ENCODE peak calls at places on chromosomes 16 and 17, in four cellular contexts. T, M, J and K are unnamed samples.

GRCh38 chr16:83310816-83311215 is 497.0 kb upstream of the HSBP1 start:
- DNase-seq in T (no peak), M (no peak), J (no peak), K (no peak)

GRCh38 chr16:71380831-71381230 is 22.3 kb downstream of the CALB2 start:
- DNase-seq in T (no peak), M (no peak), J (no peak), K (no peak)

GRCh38 chr16:50611332-50611934 is 63.2 kb downstream of the NKD1 start:
- DNase-seq in T (peak; percentile 40), M (no peak), J (no peak), K (peak; percentile 19)

GRCh38 chr16:80454802-80455201 is 86.0 kb upstream of the DYNLRB2 start:
- DNase-seq in T (no peak), M (no peak), J (no peak), K (no peak)

GRCh38 chr17:81391964-81392908 is 3.0 kb upstream of the BAHCC1 start:
- DNase-seq in T (no peak), M (no peak), J (peak; percentile 53), K (no peak)

GRCh38 chr17:48723555-48724239 is 712 bp downstream of the PRAC2 start:
- DNase-seq in T (no peak), M (no peak), J (peak; percentile 76), K (no peak)

GRCh38 chr17:47949197-47949759 is 7.9 kb downstream of the PNPO start:
- DNase-seq in T (peak; percentile 80), M (peak; percentile 85), J (peak; percentile 99), K (peak; percentile 82)

GRCh38 chr17:70713694-70714093 is 544.4 kb downstream of the KCNJ2 start:
- DNase-seq in T (no peak), M (no peak), J (no peak), K (no peak)

GRCh38 chr16:57697896-57698537 is 3.4 kb downstream of the DRC7 start:
- DNase-seq in T (no peak), M (no peak), J (no peak), K (no peak)

GRCh38 chr16:31071861-31072260 is 2.2 kb downstream of the ZNF668 start:
- DNase-seq in T (no peak), M (no peak), J (no peak), K (no peak)

GRCh38 chr16:50152386-50152806 is 710 bp upstream of the TENT4B start:
- DNase-seq in T (no peak), M (peak; percentile 56), J (peak; percentile 71), K (no peak)

GRCh38 chr17:9644910-9645751 is at the start of gene USP43:
- DNase-seq in T (peak; percentile 6), M (peak; percentile 72), J (peak; percentile 83), K (peak; percentile 57)

GRCh38 chr17:40515011-40515410 is 13.6 kb upstream of the TNS4 start:
- DNase-seq in T (no peak), M (no peak), J (no peak), K (no peak)
- TF ChIP-seq PHF8 in T (no peak), M (no peak), J (no peak), K (no peak)

GRCh38 chr17:69323806-69324205 is 3.1 kb downstream of the ABCA5 start:
- DNase-seq in T (no peak), M (no peak), J (no peak), K (no peak)
- TF ChIP-seq PHF8 in T (no peak), M (no peak), J (no peak), K (no peak)

GRCh38 chr17:62628845-62629555 is 1.5 kb downstream of the MRC2 start:
- DNase-seq in T (no peak), M (no peak), J (peak; percentile 62), K (peak; percentile 10)
- TF ChIP-seq PHF8 in T (no peak), M (no peak), J (no peak), K (no peak)

DNA sequence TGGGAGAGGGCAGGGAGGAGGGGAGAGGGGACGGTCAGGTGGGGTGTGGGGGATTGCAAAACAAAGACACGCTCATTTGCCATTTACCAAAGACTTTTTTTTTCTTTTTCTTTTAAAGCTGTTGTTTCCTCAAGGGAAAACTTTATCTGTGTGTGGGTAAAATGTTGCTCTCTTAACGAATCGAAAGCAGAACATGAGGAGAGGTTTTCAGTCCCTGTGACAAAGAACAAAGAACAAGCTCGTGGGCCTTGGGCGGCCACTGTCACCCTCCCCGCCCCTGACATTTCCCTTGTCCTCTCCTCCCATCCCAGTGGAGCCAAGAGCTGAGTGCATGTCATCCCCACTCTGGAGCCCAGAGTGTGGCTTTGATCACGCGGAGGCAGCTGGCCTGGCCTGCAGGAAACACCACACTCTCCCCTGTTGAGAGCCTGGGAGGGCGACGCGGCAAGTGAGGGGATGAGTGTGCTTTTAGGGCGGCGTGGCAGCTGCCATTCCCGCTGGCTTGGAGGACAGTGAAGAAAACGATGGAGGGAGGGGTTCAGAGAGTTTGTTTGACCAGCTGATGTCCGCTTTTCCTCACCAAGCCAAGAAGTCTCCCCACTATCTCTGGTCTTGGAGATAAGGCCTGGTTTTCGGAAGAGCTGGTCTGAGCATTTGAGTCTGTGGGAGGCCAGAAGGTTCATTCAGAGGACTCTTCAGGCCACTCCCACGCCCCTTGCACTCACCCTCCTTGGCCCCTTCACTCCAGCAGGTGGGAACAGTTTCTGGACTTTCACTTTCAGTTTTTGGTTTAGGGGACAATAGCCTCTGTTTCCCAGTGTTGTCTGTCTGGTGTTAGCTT is 11.4 kb downstream of the CCR7 start:
- DNase-seq in T (peak; percentile 48), M (no peak), J (no peak), K (peak; percentile 87)
- TF ChIP-seq PHF8 in T (no peak), M (no peak), J (no peak), K (peak; percentile 30)

DNA sequence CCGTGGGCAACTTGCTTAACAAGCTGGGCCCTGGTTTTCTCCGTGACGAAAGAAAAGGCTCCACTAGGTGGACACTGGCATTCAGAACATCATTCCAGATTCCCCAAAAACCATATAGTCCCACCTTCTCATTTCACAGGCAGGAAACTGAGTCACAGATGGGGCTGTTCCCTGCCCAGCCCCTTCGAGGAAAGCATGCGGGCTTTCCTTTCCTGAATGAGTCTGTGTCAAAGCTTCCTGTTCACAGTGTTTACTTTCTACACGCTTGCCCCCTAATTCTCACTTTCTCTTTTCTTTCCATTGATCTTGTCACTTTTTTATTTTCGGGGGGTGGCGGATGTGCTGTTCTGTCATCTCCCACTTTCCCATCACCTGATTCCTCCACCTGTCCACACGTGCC is 10.3 kb upstream of the LGALS9 start:
- DNase-seq in T (no peak), M (no peak), J (no peak), K (no peak)
- TF ChIP-seq PHF8 in T (no peak), M (no peak), J (no peak), K (no peak)

GRCh38 chr16:2019919-2020831 is 590 bp downstream of the NPW start:
- DNase-seq in T (no peak), M (no peak), J (peak; percentile 74), K (peak; percentile 54)

GRCh38 chr16:2023098-2023925 is 3.4 kb upstream of the NHERF2 start:
- DNase-seq in T (peak; percentile 75), M (peak; percentile 92), J (peak; percentile 100), K (peak; percentile 93)

GRCh38 chr16:2025251-2025650 is 1.5 kb upstream of the NHERF2 start:
- DNase-seq in T (no peak), M (no peak), J (no peak), K (no peak)

GRCh38 chr16:2024026-2024425 is 2.7 kb upstream of the NHERF2 start:
- DNase-seq in T (no peak), M (no peak), J (no peak), K (no peak)

GRCh38 chr16:2022723-2023097 is 3.1 kb downstream of the NPW start:
- DNase-seq in T (no peak), M (peak; percentile 89), J (no peak), K (peak; percentile 69)
- TF ChIP-seq PHF8 in T (no peak), M (no peak), J (no peak), K (no peak)

DNA sequence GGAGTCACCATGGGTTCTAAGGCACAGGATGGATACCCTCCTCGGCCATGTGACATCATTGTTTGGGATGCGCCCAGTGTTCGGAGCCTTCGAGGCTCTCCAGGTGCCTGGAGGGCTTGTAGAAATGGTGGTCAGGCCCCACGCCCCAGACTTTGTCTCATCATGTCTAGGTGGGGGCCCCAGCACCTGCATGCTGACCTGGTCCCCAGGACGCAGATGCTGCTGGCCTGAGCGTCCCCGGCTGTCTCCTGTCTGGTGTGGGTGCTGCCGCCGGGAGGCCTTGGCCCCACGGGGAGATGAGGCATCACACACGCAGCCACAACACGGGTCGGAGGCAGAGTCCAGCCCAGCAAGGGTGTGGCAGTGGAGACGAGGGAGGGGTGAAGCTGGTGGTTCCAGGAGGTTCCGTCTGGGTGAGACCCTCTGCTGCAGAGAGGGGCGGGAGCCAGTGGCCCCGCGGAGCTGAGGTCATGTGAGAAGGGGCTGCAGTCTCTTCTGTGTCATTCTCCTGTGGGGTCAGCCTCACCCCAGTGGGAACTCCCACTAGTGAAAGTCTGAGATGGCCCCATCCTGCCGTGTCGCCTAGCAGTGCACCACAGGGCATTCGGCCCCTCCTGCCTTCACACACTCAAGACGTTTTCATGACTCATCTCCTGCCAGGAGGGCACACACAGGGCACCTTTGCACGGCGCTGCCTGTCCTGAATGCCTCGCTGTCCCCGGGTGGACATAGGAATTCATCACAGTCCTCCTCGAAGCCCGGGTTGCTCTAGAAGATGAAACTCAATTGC is 46.6 kb downstream of the JPH3 start:
- DNase-seq in T (no peak), M (no peak), J (no peak), K (no peak)
- TF ChIP-seq PHF8 in T (no peak), M (no peak), J (no peak), K (no peak)

DNA sequence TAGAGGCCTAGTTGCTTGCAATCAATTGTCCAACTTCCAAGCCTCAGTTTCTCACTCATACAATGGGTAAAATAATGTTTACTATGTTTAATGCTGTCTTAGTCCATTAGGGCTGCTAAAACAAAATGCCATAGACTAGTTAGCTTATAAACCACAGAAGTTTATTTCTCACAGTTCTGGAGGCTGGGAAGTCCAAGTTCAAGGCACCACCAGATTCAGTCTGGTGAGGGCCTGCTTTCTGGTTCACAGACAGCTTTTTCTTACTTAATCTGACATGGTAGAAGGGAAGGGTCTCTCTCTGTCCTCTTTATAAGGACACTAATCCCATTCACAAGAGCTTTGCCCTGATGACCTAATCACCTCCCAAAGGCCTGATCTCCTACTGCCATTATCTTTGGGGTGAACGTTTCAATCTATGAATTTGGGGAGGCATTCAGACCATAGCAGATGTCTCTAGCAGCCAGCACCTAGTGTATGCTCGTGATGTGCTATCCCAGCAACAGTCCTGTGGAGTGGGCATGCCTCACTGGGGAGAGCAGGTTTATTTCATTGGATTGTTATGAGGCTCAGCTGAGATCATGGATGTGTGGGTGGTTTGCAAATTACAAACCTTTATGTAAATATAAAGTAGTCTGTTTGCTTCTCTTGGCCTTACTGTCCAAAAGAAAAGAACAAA is 25.2 kb downstream of the YPEL2 start:
- DNase-seq in T (no peak), M (no peak), J (no peak), K (no peak)
- TF ChIP-seq PHF8 in T (no peak), M (no peak), J (no peak), K (no peak)

GRCh38 chr16:15682105-15682570 is 32.1 kb downstream of the NDE1 start:
- DNase-seq in T (peak; percentile 89), M (peak; percentile 80), J (peak; percentile 48), K (peak; percentile 61)
- TF ChIP-seq PHF8 in T (no peak), M (no peak), J (no peak), K (no peak)